ENCODE peak calls at places on chromosomes 1 and 21, in nine cellular contexts. N is stimulated activated effector memory CD8-positive, alpha-beta T cell treated with anti-CD3 and anti-CD28 coated beads, Interleukin-12 subunit alpha, Interleukin-12 subunit beta, amount 100 ng/mL, for 72 hours; S is fibroblast of the aortic adventitia; P is neural progenitor cell; J is Panc1; X is Daoy; C is iris pigment epithelial cell; O is AG04450; R is stomach. V is an unnamed sample.

GRCh38 chr1:183080406-183080805 is 57.2 kb downstream of the LAMC1 start:
- DNase-seq in C (peak), P (no peak), O (no peak), J (no peak), X (peak), N (no peak), S (peak), R (no peak), V (no peak)

GRCh38 chr1:38693759-38694158 is 165.8 kb downstream of the RRAGC start:
- DNase-seq in N (no peak), O (no peak), R (no peak), C (no peak), P (no peak), J (no peak), X (no peak), S (no peak), V (no peak)

GRCh38 chr1:147270721-147271120 is 28.2 kb downstream of the CHD1L start:
- DNase-seq in S (no peak), P (no peak), C (no peak), X (no peak), N (no peak), J (no peak), O (no peak), R (no peak), V (no peak)

GRCh38 chr1:208230668-208231529 is 13.3 kb downstream of the PLXNA2 start:
- DNase-seq in N (no peak), J (no peak), S (no peak), R (no peak), X (no peak), P (no peak), C (no peak), O (no peak), V (no peak)

GRCh38 chr1:107220036-107220435 is 79.2 kb downstream of the NTNG1 start:
- DNase-seq in P (no peak), C (peak), S (no peak), J (no peak), O (no peak), R (no peak), X (peak), N (no peak), V (no peak)

GRCh38 chr21:16308269-16308668 is 578.5 kb downstream of the USP25 start:
- DNase-seq in X (no peak), C (peak), J (no peak), R (no peak), N (no peak), O (no peak), S (peak), P (no peak), V (no peak)

GRCh38 chr1:243287652-243288051 is 31.8 kb downstream of the SDCCAG8 start:
- DNase-seq in O (peak), S (peak), J (no peak), X (peak), C (peak), P (no peak), N (no peak), R (no peak), V (peak)

GRCh38 chr1:154404984-154405761 is at the start of gene IL6R:
- DNase-seq in C (peak), J (peak), X (peak), O (peak), R (peak), N (peak), S (peak), P (peak), V (peak)

GRCh38 chr1:102472524-102472923 is 475.8 kb upstream of the OLFM3 start:
- DNase-seq in N (no peak), X (no peak), O (no peak), C (no peak), P (no peak), J (no peak), S (no peak), R (no peak), V (no peak)

GRCh38 chr1:6112690-6113005 is 67.0 kb downstream of the KCNAB2 start:
- DNase-seq in P (no peak), C (no peak), N (no peak), S (no peak), J (no peak), R (no peak), O (no peak), X (no peak), V (no peak)

GRCh38 chr1:68378296-68379084 is 71.3 kb downstream of the RPE65 start:
- DNase-seq in P (no peak), R (no peak), J (no peak), S (peak), X (peak), C (peak), N (no peak), O (no peak), V (no peak)

GRCh38 chr1:233614173-233614742 is 352 bp downstream of the KCNK1 start:
- DNase-seq in N (no peak), J (no peak), P (peak), R (peak), O (no peak), C (peak), X (peak), S (peak), V (peak)

GRCh38 chr21:36513430-36513829 is 33.5 kb upstream of the CLDN14 start:
- DNase-seq in S (no peak), O (no peak), J (no peak), R (no peak), C (no peak), P (no peak), N (no peak), X (no peak), V (no peak)

GRCh38 chr1:82818596-82818995 is 1017.9 kb downstream of the ADGRL2 start:
- DNase-seq in P (no peak), O (no peak), N (no peak), R (no peak), S (no peak), X (no peak), C (no peak), J (no peak), V (no peak)

GRCh38 chr21:21291883-21292569 is 293.8 kb downstream of the NCAM2 start:
- DNase-seq in X (no peak), R (no peak), S (no peak), C (no peak), N (no peak), J (no peak), O (no peak), P (no peak), V (no peak)

GRCh38 chr1:226520640-226521355 is 27.8 kb upstream of the STUM start:
- DNase-seq in R (no peak), X (no peak), O (no peak), S (no peak), J (no peak), P (peak), C (no peak), N (no peak), V (no peak)

GRCh38 chr1:230456478-230456877 is 30.3 kb upstream of the PGBD5 start:
- DNase-seq in P (no peak), J (no peak), C (no peak), O (no peak), S (no peak), N (no peak), R (no peak), X (no peak), V (no peak)

GRCh38 chr1:215891673-215892072 is 324.6 kb downstream of the KCTD3 start:
- DNase-seq in S (no peak), R (no peak), X (no peak), P (no peak), O (no peak), J (no peak), C (no peak), N (no peak), V (no peak)

GRCh38 chr1:226606311-226607267 is 58.0 kb downstream of the STUM start:
- DNase-seq in C (peak), J (no peak), S (peak), P (no peak), X (no peak), O (no peak), N (no peak), R (no peak), V (no peak)

GRCh38 chr21:38503588-38503987 is 5.3 kb upstream of the ERG start:
- DNase-seq in N (no peak), S (peak), X (no peak), R (no peak), J (no peak), P (no peak), C (peak), O (no peak), V (peak)

GRCh38 chr1:155648207-155649147 is 38.5 kb downstream of the MSTO1 start:
- DNase-seq in N (no peak), C (peak), P (peak), J (no peak), O (peak), X (peak), R (peak), S (peak), V (peak)

V was measured in skeletal muscle cell.